ENCODE peak calls at places on chromosomes 3 and 15, in nine cellular contexts. X is foreskin fibroblast; O is heart left ventricle; I is fibroblast of mammary gland; R is A673; G is tibial artery; D is activated CD8-positive, alpha-beta T cell treated with anti-CD3 and anti-CD28 coated beads for 36 hours; E is BJ; H is body of pancreas. P is an unnamed sample.

GRCh38 chr3:143970773-143971366 is 753 bp upstream of the DIPK2A start:
- DNase-seq in G (peak), I (peak), X (peak), R (no peak), D (peak), E (no peak), H (peak), O (peak), P (peak)

GRCh38 chr15:58332676-58333400 is 99.0 kb upstream of the LIPC start:
- DNase-seq in H (no peak), D (no peak), E (peak), X (peak), G (no peak), R (peak), O (no peak), I (peak), P (no peak)

GRCh38 chr3:109430911-109431563 is 93.7 kb upstream of the DPPA4 start:
- DNase-seq in E (no peak), G (no peak), D (no peak), O (no peak), R (no peak), H (no peak), X (no peak), I (no peak), P (no peak)

GRCh38 chr3:10160925-10161324 is 3.8 kb upstream of the IRAK2 start:
- DNase-seq in E (no peak), R (no peak), I (no peak), X (no peak), O (no peak), H (no peak), D (no peak), G (no peak), P (no peak)

GRCh38 chr3:32105291-32106131 is 909 bp upstream of the GPD1L start:
- DNase-seq in G (no peak), E (no peak), R (no peak), D (peak), O (no peak), I (peak), X (no peak), H (no peak), P (no peak)

GRCh38 chr3:197792019-197792647 is 1.1 kb downstream of the LRCH3 start:
- DNase-seq in E (no peak), X (no peak), O (no peak), H (no peak), G (no peak), D (peak), R (peak), I (peak), P (no peak)

GRCh38 chr3:56855856-56856538 is 54.2 kb upstream of the ARHGEF3 start:
- DNase-seq in D (peak), E (no peak), G (peak), O (no peak), I (no peak), R (no peak), X (no peak), H (no peak), P (no peak)

GRCh38 chr3:100891033-100891432 is 102.2 kb downstream of the ABI3BP start:
- DNase-seq in H (no peak), G (no peak), D (no peak), O (no peak), R (peak), X (no peak), E (no peak), I (peak), P (no peak)

GRCh38 chr3:66948041-66948440 is 50.1 kb upstream of the KBTBD8 start:
- DNase-seq in H (no peak), R (no peak), D (no peak), I (no peak), G (no peak), E (no peak), O (no peak), X (no peak), P (no peak)

GRCh38 chr3:55486101-55486856 is 827 bp downstream of the WNT5A start:
- DNase-seq in G (no peak), H (peak), I (peak), O (peak), E (no peak), X (peak), R (peak), D (no peak), P (peak)

GRCh38 chr15:40688932-40689799 is 5.8 kb upstream of the RAD51 start:
- DNase-seq in X (no peak), H (no peak), G (no peak), R (no peak), D (no peak), O (no peak), E (no peak), I (no peak), P (no peak)

DNA sequence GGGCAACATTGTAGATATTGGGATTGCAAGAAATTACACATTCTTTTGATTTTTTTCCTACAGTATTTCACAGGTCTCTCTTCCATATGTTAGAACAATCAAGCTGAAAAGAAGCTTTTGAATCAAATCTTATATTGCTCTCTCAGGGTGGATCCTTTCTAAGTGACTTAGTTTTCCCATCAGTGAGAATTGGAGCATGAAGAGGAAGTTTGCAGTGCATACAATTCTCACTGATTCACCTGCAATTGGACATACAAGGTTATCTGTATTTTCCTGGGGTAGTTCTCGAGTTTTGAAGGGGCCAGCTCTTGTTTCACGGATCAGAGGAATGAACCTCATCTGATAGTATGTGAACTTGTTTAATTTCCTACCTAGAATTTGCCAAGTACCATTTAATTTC is 150.8 kb downstream of the PEX5L start:
- DNase-seq in O (no peak), G (no peak), I (no peak), X (no peak), H (no peak), E (no peak), D (no peak), R (no peak), P (no peak)
- TF ChIP-seq CTCF in O (no peak), G (no peak), I (no peak), X (no peak), H (no peak), E (no peak), D (no peak), R (no peak), P (no peak)

DNA sequence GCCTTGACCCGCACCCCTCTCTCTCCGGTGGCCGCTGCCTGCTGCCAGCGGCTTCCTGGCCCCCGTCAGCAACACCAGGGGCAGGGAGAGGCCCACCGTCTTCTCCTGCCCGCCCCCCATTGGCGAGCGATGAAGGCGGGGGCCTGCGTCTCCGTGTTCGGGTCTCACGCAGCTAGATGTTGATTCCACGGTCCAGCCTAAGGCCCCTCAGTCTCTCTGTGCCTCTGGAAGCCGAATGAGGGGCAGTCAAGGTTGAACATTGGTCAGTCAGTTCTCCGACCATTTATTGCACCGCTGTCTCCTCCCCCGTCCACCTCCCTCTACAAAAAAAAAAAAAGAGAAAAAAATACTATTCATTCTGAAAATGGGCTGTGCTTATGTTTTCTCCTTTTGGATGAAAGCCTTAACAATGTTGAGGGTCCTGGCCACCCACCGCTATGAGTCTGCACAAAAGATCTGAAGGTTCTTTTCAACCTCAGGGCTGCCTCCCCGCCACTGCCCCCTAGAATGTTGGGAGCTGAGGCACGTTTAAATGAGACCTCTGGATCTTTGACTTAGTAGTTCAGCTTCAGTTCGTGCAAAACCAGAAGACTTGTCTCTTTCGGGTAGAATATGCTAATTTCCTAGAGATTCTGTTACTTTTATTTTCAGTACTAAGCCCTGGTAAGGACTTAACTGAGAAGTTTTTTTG is 724 bp downstream of the IREB2 start:
- DNase-seq in D (peak), O (peak), H (no peak), X (no peak), R (peak), I (peak), E (no peak), G (no peak), P (no peak)
- TF ChIP-seq CTCF in D (no peak), O (no peak), H (no peak), X (peak), R (peak), I (peak), E (peak), G (no peak), P (peak)

GRCh38 chr3:157493627-157494550 is 9.3 kb downstream of the VEPH1 start:
- DNase-seq in E (peak), X (peak), H (no peak), G (no peak), O (no peak), I (peak), D (no peak), R (peak), P (no peak)
- TF ChIP-seq CTCF in E (peak), X (peak), H (peak), G (peak), O (peak), I (peak), D (peak), R (peak), P (peak)

DNA sequence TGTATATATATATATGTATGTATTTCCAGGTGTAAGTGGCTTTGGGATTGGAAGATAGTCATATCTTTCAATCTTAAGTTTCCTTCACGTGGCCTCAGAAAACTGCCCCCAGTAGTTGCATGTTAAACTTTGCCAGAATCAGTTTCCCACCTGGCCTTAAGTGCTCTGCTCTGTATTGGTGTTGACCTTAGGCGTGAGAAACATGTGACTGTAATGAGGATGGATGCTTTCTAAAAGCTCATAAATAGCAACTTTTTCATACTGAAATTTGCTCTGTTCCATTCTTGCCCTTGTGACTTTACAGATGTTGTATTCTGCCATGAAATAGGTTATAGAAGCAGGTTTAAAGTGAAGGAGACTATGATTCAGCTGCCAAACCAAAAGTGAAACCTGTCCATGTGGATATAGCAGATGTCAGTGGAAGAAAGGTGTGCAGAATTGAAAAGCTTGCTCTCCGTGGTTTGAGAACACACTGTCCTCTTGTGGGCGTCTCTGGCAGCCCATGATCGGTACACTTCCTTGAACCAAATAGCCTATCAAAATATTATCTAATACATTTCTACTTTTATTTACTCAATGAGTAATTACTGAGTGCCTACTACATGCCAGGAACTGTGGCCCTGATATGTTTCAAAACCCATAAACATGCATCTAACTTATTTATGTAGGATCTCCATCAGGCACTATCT is 15.8 kb downstream of the SCG5 start:
- DNase-seq in I (peak), H (peak), X (no peak), D (peak), G (no peak), O (no peak), E (no peak), R (no peak), P (no peak)
- TF ChIP-seq CTCF in I (peak), H (peak), X (no peak), D (no peak), G (no peak), O (no peak), E (no peak), R (no peak), P (no peak)

GRCh38 chr3:76369170-76369569 is 583.8 kb upstream of the ZNF717 start:
- DNase-seq in D (no peak), I (no peak), X (no peak), G (no peak), E (no peak), R (peak), O (no peak), H (no peak), P (no peak)
- TF ChIP-seq CTCF in D (no peak), I (no peak), X (no peak), G (no peak), E (no peak), R (peak), O (no peak), H (no peak), P (peak)

P was measured in type B pancreatic cell.